ENCODE peak calls at places on chromosome 9, in five cellular contexts. One of them, this sample, is unnamed.

GRCh38 chr9:88767504-88767790 is 223.8 kb upstream of the S1PR3 start:
- DNase-seq in colonic mucosa: no peak
- DNase-seq in right lobe of liver: no peak
- DNase-seq in A549: no peak
- DNase-seq in fibroblast of lung: peak; percentile 47
- DNase-seq in this sample: no peak

GRCh38 chr9:4810565-4810964 is 17.8 kb downstream of the RCL1 start:
- DNase-seq in A549: no peak
- DNase-seq in fibroblast of lung: no peak
- DNase-seq in right lobe of liver: no peak
- DNase-seq in colonic mucosa: no peak
- DNase-seq in this sample: no peak

GRCh38 chr9:90064248-90064647 is 459.4 kb downstream of the GADD45G start:
- DNase-seq in right lobe of liver: peak; percentile 49
- DNase-seq in fibroblast of lung: no peak
- DNase-seq in colonic mucosa: peak; percentile 19
- DNase-seq in A549: no peak
- DNase-seq in this sample: no peak

GRCh38 chr9:90905079-90905478 is 103.5 kb downstream of the SYK start:
- DNase-seq in fibroblast of lung: no peak
- DNase-seq in A549: no peak
- DNase-seq in right lobe of liver: no peak
- DNase-seq in colonic mucosa: no peak
- DNase-seq in this sample: no peak

GRCh38 chr9:124583134-124583533 is 75.9 kb upstream of the NR5A1 start:
- DNase-seq in fibroblast of lung: no peak
- DNase-seq in colonic mucosa: no peak
- DNase-seq in right lobe of liver: no peak
- DNase-seq in A549: no peak
- DNase-seq in this sample: no peak

GRCh38 chr9:136372561-136373299 is 739 bp downstream of the CARD9 start:
- DNase-seq in colonic mucosa: peak; percentile 44
- DNase-seq in A549: no peak
- DNase-seq in fibroblast of lung: peak; percentile 87
- DNase-seq in right lobe of liver: peak; percentile 76
- DNase-seq in this sample: no peak

GRCh38 chr9:128146591-128147120 is 2.6 kb upstream of the LCN2 start:
- DNase-seq in fibroblast of lung: no peak
- DNase-seq in colonic mucosa: no peak
- DNase-seq in right lobe of liver: peak; percentile 6
- DNase-seq in A549: no peak
- DNase-seq in this sample: no peak

GRCh38 chr9:83154821-83155220 is 91.9 kb upstream of the RASEF start:
- DNase-seq in colonic mucosa: no peak
- DNase-seq in right lobe of liver: no peak
- DNase-seq in A549: no peak
- DNase-seq in fibroblast of lung: no peak
- DNase-seq in this sample: no peak

GRCh38 chr9:16530669-16531461 is 339.6 kb downstream of the BNC2 start:
- DNase-seq in A549: no peak
- DNase-seq in fibroblast of lung: peak; percentile 77
- DNase-seq in right lobe of liver: no peak
- DNase-seq in colonic mucosa: no peak
- DNase-seq in this sample: no peak

GRCh38 chr9:3323714-3324113 is 202.1 kb downstream of the RFX3 start:
- DNase-seq in right lobe of liver: no peak
- DNase-seq in colonic mucosa: no peak
- DNase-seq in A549: no peak
- DNase-seq in fibroblast of lung: no peak
- DNase-seq in this sample: no peak

GRCh38 chr9:130779153-130779855 is 55.8 kb upstream of the ABL1 start:
- DNase-seq in colonic mucosa: no peak
- DNase-seq in A549: no peak
- DNase-seq in right lobe of liver: no peak
- DNase-seq in fibroblast of lung: peak; percentile 54
- DNase-seq in this sample: no peak

GRCh38 chr9:92764381-92764987 is at the start of gene BICD2:
- DNase-seq in fibroblast of lung: no peak
- DNase-seq in right lobe of liver: peak; percentile 42
- DNase-seq in A549: no peak
- DNase-seq in colonic mucosa: no peak
- DNase-seq in this sample: no peak

GRCh38 chr9:91214086-91214485 is 147.6 kb downstream of the AUH start:
- DNase-seq in A549: no peak
- DNase-seq in right lobe of liver: no peak
- DNase-seq in colonic mucosa: no peak
- DNase-seq in fibroblast of lung: no peak
- DNase-seq in this sample: no peak

GRCh38 chr9:130555968-130556367 is 23.4 kb upstream of the FUBP3 start:
- DNase-seq in A549: no peak
- DNase-seq in right lobe of liver: no peak
- DNase-seq in fibroblast of lung: no peak
- DNase-seq in colonic mucosa: no peak
- DNase-seq in this sample: no peak

GRCh38 chr9:19703702-19704101 is 85.1 kb downstream of the SLC24A2 start:
- DNase-seq in colonic mucosa: no peak
- DNase-seq in fibroblast of lung: no peak
- DNase-seq in right lobe of liver: no peak
- DNase-seq in A549: no peak
- DNase-seq in this sample: no peak

GRCh38 chr9:98099346-98099745 is 19.7 kb downstream of the TRIM14 start:
- DNase-seq in colonic mucosa: no peak
- DNase-seq in A549: no peak
- DNase-seq in right lobe of liver: no peak
- DNase-seq in fibroblast of lung: no peak
- DNase-seq in this sample: no peak

GRCh38 chr9:7305677-7306076 is 493.9 kb downstream of the DMAC1 start:
- DNase-seq in right lobe of liver: no peak
- DNase-seq in A549: no peak
- DNase-seq in fibroblast of lung: no peak
- DNase-seq in colonic mucosa: no peak
- DNase-seq in this sample: no peak

GRCh38 chr9:19788614-19789271 is at the start of gene SLC24A2:
- DNase-seq in A549: no peak
- DNase-seq in fibroblast of lung: no peak
- DNase-seq in right lobe of liver: no peak
- DNase-seq in colonic mucosa: no peak
- DNase-seq in this sample: no peak

GRCh38 chr9:87497604-87498045 is at the start of gene DAPK1:
- DNase-seq in fibroblast of lung: peak; percentile 34
- DNase-seq in colonic mucosa: peak; percentile 68
- DNase-seq in right lobe of liver: peak; percentile 89
- DNase-seq in A549: peak; percentile 83
- DNase-seq in this sample: no peak

GRCh38 chr9:110753734-110754231 is 85.2 kb downstream of the MUSK start:
- DNase-seq in fibroblast of lung: peak; percentile 70
- DNase-seq in colonic mucosa: no peak
- DNase-seq in A549: no peak
- DNase-seq in right lobe of liver: no peak
- DNase-seq in this sample: no peak

GRCh38 chr9:91557352-91557751 is 133.7 kb upstream of the NFIL3 start:
- DNase-seq in fibroblast of lung: peak; percentile 29
- DNase-seq in A549: no peak
- DNase-seq in right lobe of liver: no peak
- DNase-seq in colonic mucosa: no peak
- DNase-seq in this sample: no peak

GRCh38 chr9:18018661-18019060 is 439.8 kb downstream of the SH3GL2 start:
- DNase-seq in colonic mucosa: peak; percentile 70
- DNase-seq in A549: no peak
- DNase-seq in right lobe of liver: no peak
- DNase-seq in fibroblast of lung: no peak
- DNase-seq in this sample: no peak

GRCh38 chr9:129962889-129963703 is 79.9 kb downstream of the FNBP1 start:
- DNase-seq in fibroblast of lung: peak; percentile 65
- DNase-seq in right lobe of liver: no peak
- DNase-seq in colonic mucosa: peak; percentile 73
- DNase-seq in A549: no peak
- DNase-seq in this sample: no peak

GRCh38 chr9:92035687-92036410 is 79.4 kb downstream of the SPTLC1 start:
- DNase-seq in fibroblast of lung: peak; percentile 98
- DNase-seq in A549: no peak
- DNase-seq in colonic mucosa: peak; percentile 29
- DNase-seq in right lobe of liver: no peak
- DNase-seq in this sample: no peak

GRCh38 chr9:113652355-113653152 is 189.0 kb downstream of the RGS3 start:
- DNase-seq in colonic mucosa: no peak
- DNase-seq in right lobe of liver: peak; percentile 57
- DNase-seq in fibroblast of lung: no peak
- DNase-seq in A549: no peak
- DNase-seq in this sample: no peak

DNA sequence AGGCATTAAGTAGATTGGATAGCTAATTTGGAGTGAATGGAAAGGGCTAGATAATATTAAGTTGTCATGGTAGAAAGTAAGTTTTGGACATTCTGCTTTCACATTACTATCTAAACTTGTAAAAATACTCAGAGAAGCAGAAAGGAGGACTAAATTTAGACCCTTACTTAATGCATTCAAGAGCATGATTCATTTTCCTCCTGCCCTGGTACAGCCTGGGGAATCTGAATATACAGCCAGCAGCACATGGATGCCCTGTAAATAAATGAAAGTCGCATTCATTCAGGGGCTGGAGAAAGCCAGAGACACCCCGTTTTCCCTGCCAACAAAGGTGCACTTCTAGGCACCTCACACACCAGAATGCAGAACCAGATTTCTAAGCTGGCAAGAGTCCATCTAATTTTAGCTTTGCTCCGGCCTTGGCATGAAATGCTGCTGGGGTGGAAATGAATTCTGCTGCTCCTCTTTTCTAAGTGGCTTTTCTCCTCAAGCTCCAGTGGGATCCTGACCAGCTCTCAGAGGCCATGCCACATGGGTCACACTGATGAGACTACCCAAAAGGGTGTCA is 172.8 kb upstream of the KLF9 start:
- DNase-seq in right lobe of liver: no peak
- DNase-seq in fibroblast of lung: peak; percentile 87
- DNase-seq in colonic mucosa: no peak
- DNase-seq in A549: no peak
- DNase-seq in this sample: peak; percentile 83
- H3K4me1 ChIP-seq in right lobe of liver: no peaks in the 10 kb centered on the region
- H3K4me1 ChIP-seq in fibroblast of lung: peaks cover 21% of the 10 kb centered on the region
- H3K4me1 ChIP-seq in colonic mucosa: no peaks in the 10 kb centered on the region
- H3K4me1 ChIP-seq in A549: no peaks in the 10 kb centered on the region
- H3K4me1 ChIP-seq in this sample: peaks cover 58% of the 10 kb centered on the region

GRCh38 chr9:108142504-108143201 is 653.1 kb upstream of the KLF4 start:
- DNase-seq in fibroblast of lung: peak; percentile 94
- DNase-seq in colonic mucosa: peak; percentile 80
- DNase-seq in right lobe of liver: peak; percentile 30
- DNase-seq in A549: no peak
- DNase-seq in this sample: no peak

GRCh38 chr9:108136646-108137045 is 647.1 kb upstream of the KLF4 start:
- DNase-seq in A549: no peak
- DNase-seq in colonic mucosa: no peak
- DNase-seq in right lobe of liver: no peak
- DNase-seq in fibroblast of lung: peak; percentile 39
- DNase-seq in this sample: no peak

GRCh38 chr9:108142142-108142503 is 652.6 kb upstream of the KLF4 start:
- DNase-seq in colonic mucosa: no peak
- DNase-seq in A549: no peak
- DNase-seq in right lobe of liver: no peak
- DNase-seq in fibroblast of lung: no peak
- DNase-seq in this sample: no peak

GRCh38 chr9:108134501-108135128 is 645.0 kb upstream of the KLF4 start:
- DNase-seq in fibroblast of lung: no peak
- DNase-seq in right lobe of liver: no peak
- DNase-seq in colonic mucosa: no peak
- DNase-seq in A549: no peak
- DNase-seq in this sample: no peak

DNA sequence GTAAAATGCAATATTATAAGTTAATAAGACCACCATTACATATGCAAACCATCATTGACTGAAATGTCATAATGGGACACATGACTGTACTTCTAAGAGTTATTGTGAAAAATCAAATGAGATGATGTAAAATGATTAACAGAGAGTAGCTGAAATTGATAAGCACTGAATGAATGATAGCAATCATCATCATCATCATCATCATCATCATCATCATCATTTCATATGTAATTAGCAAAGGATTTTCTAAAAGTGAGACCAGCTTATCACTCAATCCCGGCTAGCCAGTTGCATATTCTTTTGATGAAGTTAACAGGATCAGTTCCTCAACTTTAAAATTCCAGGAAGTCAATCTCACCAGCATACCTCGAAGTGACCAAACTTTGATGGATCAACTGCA is 650.3 kb upstream of the KLF4 start:
- DNase-seq in colonic mucosa: no peak
- DNase-seq in fibroblast of lung: no peak
- DNase-seq in A549: no peak
- DNase-seq in right lobe of liver: no peak
- DNase-seq in this sample: no peak
- TF ChIP-seq CTCF in colonic mucosa: no peak
- TF ChIP-seq CTCF in fibroblast of lung: no peak
- TF ChIP-seq CTCF in A549: no peak
- TF ChIP-seq CTCF in right lobe of liver: no peak
- TF ChIP-seq CTCF in this sample: no peak

DNA sequence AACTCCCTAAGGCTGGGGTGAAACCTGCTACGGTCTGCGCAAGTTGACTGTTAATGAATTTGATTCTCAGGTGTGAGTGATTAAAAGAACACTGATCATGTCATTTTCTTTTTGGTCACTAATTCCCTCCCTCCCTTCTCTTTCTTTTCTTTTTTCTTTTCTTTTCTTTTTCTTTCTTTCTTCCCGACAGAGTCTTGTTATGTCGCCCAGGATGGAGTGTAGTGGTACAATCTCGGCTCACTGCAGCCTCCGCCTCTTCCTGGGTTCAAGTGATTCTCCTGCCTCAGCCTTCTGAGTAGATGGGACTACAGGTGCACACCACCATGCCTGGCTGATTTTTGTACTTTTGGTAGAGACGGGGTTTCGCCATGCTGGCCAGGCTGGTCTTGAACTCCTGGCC is 2.6 kb downstream of the ANXA1 start:
- DNase-seq in fibroblast of lung: no peak
- DNase-seq in right lobe of liver: no peak
- DNase-seq in A549: no peak
- DNase-seq in colonic mucosa: no peak
- DNase-seq in this sample: no peak
- H3K4me3 ChIP-seq in fibroblast of lung: peak overlapping the region; percentile 96
- H3K4me3 ChIP-seq in right lobe of liver: no peak overlapping the region
- H3K4me3 ChIP-seq in A549: peak overlapping the region; percentile 62
- H3K4me3 ChIP-seq in colonic mucosa: peak overlapping the region; percentile 23
- H3K4me3 ChIP-seq in this sample: peak overlapping the region; percentile 46

DNA sequence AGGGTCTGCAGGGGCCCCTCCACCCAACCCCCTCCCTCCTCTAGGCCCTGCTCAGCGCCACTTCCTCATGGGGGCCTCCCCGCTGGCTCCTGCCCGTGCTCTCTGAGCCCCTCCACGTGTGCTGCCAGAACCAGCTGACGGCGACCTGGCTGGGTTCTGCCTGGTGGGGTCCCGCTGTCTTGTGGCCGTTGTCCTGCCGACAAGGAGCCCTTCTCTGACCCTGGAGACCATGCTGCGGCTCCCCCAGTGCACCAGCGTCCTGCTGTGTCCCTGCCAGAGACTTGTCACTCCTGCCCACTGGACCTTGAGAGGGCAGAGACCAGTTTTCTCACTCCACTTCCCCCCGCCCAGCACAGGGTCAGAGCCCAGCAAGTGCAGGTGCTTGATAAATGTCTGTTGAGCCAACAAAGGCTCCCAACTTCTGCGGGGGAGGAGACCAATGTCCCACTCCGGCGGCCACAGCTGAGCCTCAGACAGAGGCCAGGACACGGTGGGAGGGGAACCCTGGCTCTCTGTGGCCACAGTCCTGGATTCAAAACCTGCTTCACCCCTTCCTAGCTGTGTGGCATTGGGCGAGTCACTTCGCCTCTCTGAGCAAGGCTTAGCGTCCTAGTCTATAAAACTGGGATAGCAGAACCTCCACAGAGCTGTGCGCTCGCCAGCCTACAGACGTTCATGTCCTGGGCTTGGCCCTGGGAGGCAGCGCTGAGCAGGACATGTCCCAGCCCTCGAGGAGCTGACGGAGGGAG is 24.8 kb downstream of the SARDH start:
- DNase-seq in fibroblast of lung: no peak
- DNase-seq in A549: no peak
- DNase-seq in right lobe of liver: peak; percentile 50
- DNase-seq in colonic mucosa: no peak
- DNase-seq in this sample: no peak
- H3K4me1 ChIP-seq in fibroblast of lung: peaks cover 25% of the 10 kb centered on the region
- H3K4me1 ChIP-seq in A549: no peaks in the 10 kb centered on the region
- H3K4me1 ChIP-seq in right lobe of liver: no peaks in the 10 kb centered on the region
- H3K4me1 ChIP-seq in colonic mucosa: no peaks in the 10 kb centered on the region
- H3K4me1 ChIP-seq in this sample: peaks cover 6% of the 10 kb centered on the region